ENCODE peak calls at places on chromosome 7, in nine cellular contexts. N is PC-3, Z is GM23248, T is HCT116, H is hepatocyte, K is GM23338, G is MM.1S, B is SK-N-SH, M is neural progenitor cell. I is an unnamed sample.

GRCh38 chr7:137978464-137979237 is 23.2 kb downstream of the CREB3L2 start:
- DNase-seq in N (peak; percentile 92), Z (peak; percentile 98), T (peak; percentile 89), H (no peak), K (no peak), G (no peak), B (no peak), M (no peak), I (no peak)

GRCh38 chr7:80609732-80610131 is 28.7 kb upstream of the CD36 start:
- DNase-seq in N (no peak), Z (no peak), T (no peak), H (no peak), K (no peak), G (no peak), B (no peak), M (no peak), I (no peak)

GRCh38 chr7:2165610-2166594 is 66.8 kb downstream of the MAD1L1 start:
- DNase-seq in N (no peak), Z (no peak), T (no peak), H (no peak), K (no peak), G (no peak), B (peak; percentile 33), M (no peak), I (peak; percentile 42)

GRCh38 chr7:92421676-92422435 is 25.4 kb upstream of the GATAD1 start:
- DNase-seq in N (no peak), Z (no peak), T (no peak), H (peak; percentile 60), K (no peak), G (peak; percentile 31), B (peak; percentile 40), M (no peak), I (peak; percentile 12)

GRCh38 chr7:71131256-71131752 is 640 bp upstream of the GALNT17 start:
- DNase-seq in N (no peak), Z (peak; percentile 16), T (no peak), H (peak; percentile 79), K (peak; percentile 81), G (peak; percentile 33), B (peak; percentile 69), M (peak; percentile 93), I (no peak)

GRCh38 chr7:73717991-73718405 is 1.5 kb downstream of the STX1A start:
- DNase-seq in N (peak; percentile 95), Z (peak; percentile 96), T (peak; percentile 73), H (peak; percentile 23), K (no peak), G (no peak), B (no peak), M (no peak), I (peak; percentile 33)

GRCh38 chr7:17489987-17490386 is 191.5 kb downstream of the AHR start:
- DNase-seq in N (no peak), Z (no peak), T (no peak), H (no peak), K (no peak), G (no peak), B (no peak), M (no peak), I (no peak)

GRCh38 chr7:2893411-2893861 is 49.3 kb upstream of the GNA12 start:
- DNase-seq in N (no peak), Z (no peak), T (no peak), H (no peak), K (no peak), G (no peak), B (no peak), M (no peak), I (peak; percentile 66)

GRCh38 chr7:35474100-35474499 is 220.2 kb upstream of the TBX20 start:
- DNase-seq in N (no peak), Z (no peak), T (no peak), H (no peak), K (no peak), G (no peak), B (no peak), M (no peak), I (no peak)

GRCh38 chr7:1591876-1592275 is 22.0 kb upstream of the PSMG3 start:
- DNase-seq in N (no peak), Z (no peak), T (no peak), H (no peak), K (no peak), G (no peak), B (no peak), M (no peak), I (peak; percentile 19)

GRCh38 chr7:33500590-33500989 is 371.2 kb downstream of the BBS9 start:
- DNase-seq in N (no peak), Z (peak; percentile 48), T (no peak), H (no peak), K (no peak), G (no peak), B (no peak), M (no peak), I (no peak)

GRCh38 chr7:130733866-130734524 is at the start of gene KLF14:
- DNase-seq in N (no peak), Z (peak; percentile 66), T (peak; percentile 10), H (peak; percentile 35), K (peak; percentile 55), G (peak; percentile 43), B (peak; percentile 88), M (peak; percentile 75), I (no peak)

GRCh38 chr7:16189026-16189715 is 232.2 kb downstream of the CRPPA start:
- DNase-seq in N (no peak), Z (peak; percentile 49), T (no peak), H (no peak), K (no peak), G (no peak), B (no peak), M (no peak), I (no peak)

GRCh38 chr7:152543801-152544200 is 108.0 kb upstream of the KMT2C start:
- DNase-seq in N (no peak), Z (no peak), T (no peak), H (no peak), K (peak; percentile 75), G (no peak), B (peak; percentile 51), M (no peak), I (no peak)

GRCh38 chr7:131540491-131541162 is 15.8 kb downstream of the PODXL start:
- DNase-seq in N (peak; percentile 25), Z (no peak), T (no peak), H (no peak), K (no peak), G (no peak), B (no peak), M (no peak), I (no peak)

GRCh38 chr7:95908499-95908898 is 136.1 kb downstream of the DYNC1I1 start:
- DNase-seq in N (no peak), Z (no peak), T (no peak), H (no peak), K (no peak), G (no peak), B (no peak), M (no peak), I (no peak)

GRCh38 chr7:27260211-27260610 is 17.6 kb downstream of the EVX1 start:
- DNase-seq in N (peak; percentile 24), Z (no peak), T (no peak), H (no peak), K (no peak), G (no peak), B (no peak), M (no peak), I (no peak)

GRCh38 chr7:34247468-34247867 is 342.1 kb downstream of the BMPER start:
- DNase-seq in N (peak; percentile 3), Z (peak; percentile 66), T (no peak), H (no peak), K (no peak), G (no peak), B (no peak), M (no peak), I (no peak)

GRCh38 chr7:92639956-92640355 is 49.8 kb upstream of the FAM133B start:
- DNase-seq in N (no peak), Z (no peak), T (no peak), H (no peak), K (no peak), G (no peak), B (no peak), M (no peak), I (no peak)

DNA sequence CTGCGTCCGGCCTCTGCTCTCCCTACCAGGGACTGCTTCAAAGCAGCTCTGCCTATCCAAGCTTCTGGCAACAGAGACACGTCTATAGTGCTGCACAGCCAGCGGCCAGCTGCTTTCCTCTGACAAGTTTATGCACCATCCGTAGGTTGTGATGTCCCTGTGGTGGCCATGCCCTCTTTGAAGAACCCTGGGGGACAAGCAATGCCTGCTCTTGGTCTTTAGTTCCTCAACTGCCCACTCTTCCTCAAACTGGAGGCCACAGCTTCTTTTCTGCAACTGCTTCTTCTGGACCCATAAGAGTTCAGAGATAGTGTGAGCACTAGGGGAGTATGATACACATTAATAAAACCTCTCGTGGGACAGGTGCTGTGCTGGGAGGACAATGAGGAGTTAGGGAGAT is 165.0 kb downstream of the ELMO1 start:
- DNase-seq in N (no peak), Z (no peak), T (no peak), H (no peak), K (no peak), G (no peak), B (no peak), M (no peak), I (no peak)
- TF ChIP-seq EZH2phosphoT487 in N (no peak), Z (no peak), T (no peak), H (no peak), K (no peak), G (no peak), B (no peak), M (no peak), I (no peak)

DNA sequence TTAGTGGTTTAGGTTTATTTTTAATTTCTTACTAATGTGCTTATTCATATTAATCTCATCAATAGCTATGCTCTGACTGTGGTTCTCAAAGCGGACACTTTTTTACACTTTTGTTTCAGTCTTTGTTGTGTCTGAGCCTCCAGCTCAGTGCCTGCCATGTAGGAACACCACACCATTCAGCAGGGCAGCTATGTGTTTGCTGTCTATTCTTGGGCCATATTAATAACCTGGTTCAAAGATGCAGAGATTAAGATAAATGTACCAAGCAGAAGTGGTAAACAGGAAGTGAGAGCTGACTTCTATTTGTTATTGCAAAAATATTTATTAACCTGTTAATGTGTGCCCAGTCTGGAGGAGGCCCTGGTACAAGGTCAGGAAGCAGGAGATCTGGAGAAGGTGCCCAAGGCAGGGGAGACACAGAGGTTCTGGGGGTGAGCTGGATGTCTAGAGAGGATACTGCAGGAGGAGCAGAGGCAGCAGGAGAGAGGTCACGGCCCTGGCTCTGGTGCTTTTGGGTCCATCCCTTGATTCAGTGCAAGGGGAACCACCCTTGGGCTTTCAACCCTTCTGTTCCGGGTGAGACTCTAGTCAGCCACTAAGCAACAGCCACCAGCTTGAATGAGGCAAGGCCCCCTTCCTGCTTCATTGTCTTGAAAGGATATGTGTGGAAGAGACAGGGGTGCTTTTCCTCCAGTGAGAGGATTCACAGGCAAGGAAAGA is 1.9 kb downstream of the TBXAS1 start:
- DNase-seq in N (no peak), Z (no peak), T (no peak), H (no peak), K (no peak), G (no peak), B (no peak), M (no peak), I (no peak)
- H3K4me3 ChIP-seq in N (no peak overlapping the region), Z (no peak overlapping the region), T (no peak overlapping the region), H (no peak overlapping the region), K (no peak overlapping the region), G (no peak overlapping the region), B (no peak overlapping the region), M (no peak overlapping the region), I (no peak overlapping the region)

GRCh38 chr7:50307368-50308012 is 3.0 kb downstream of the IKZF1 start:
- DNase-seq in N (no peak), Z (no peak), T (no peak), H (no peak), K (peak; percentile 15), G (peak; percentile 85), B (no peak), M (peak; percentile 48), I (peak; percentile 88)
- TF ChIP-seq EZH2phosphoT487 in N (no peak), Z (no peak), T (no peak), H (no peak), K (no peak), G (no peak), B (no peak), M (no peak), I (no peak)

GRCh38 chr7:122305475-122306319 is 1.1 kb upstream of the FEZF1 start:
- DNase-seq in N (peak; percentile 17), Z (no peak), T (peak; percentile 26), H (peak; percentile 27), K (peak; percentile 70), G (peak; percentile 60), B (no peak), M (peak; percentile 79), I (no peak)
- H3K4me3 ChIP-seq in N (peak overlapping the region; percentile 73), Z (no peak overlapping the region), T (peak overlapping the region; percentile 69), H (no peak overlapping the region), K (peak overlapping the region; percentile 74), G (peak overlapping the region; percentile 74), B (no peak overlapping the region), M (peak overlapping the region; percentile 92), I (no peak overlapping the region)

I was measured in OCI-LY7.